ENCODE peak calls at places on chromosomes 6 and 20, in nine cellular contexts. L is transverse colon, M is IMR-90, X is heart left ventricle, C is cardiac fibroblast, J is left ventricle myocardium inferior, Q is Panc1, E is fibroblast of the aortic adventitia, H is astrocyte of the spinal cord. F is an unnamed sample.

GRCh38 chr20:15609956-15610355 is 963.3 kb downstream of the KIF16B start:
- DNase-seq in M (no peak), X (no peak), L (no peak), H (no peak), E (no peak), C (no peak), J (no peak), Q (no peak), F (no peak)

GRCh38 chr20:8218861-8219260 is 86.8 kb downstream of the PLCB1 start:
- DNase-seq in H (peak; percentile 87), Q (no peak), C (peak; percentile 76), X (no peak), M (peak; percentile 87), E (peak; percentile 66), J (no peak), L (no peak), F (no peak)

GRCh38 chr6:26233608-26234420 is 131.2 kb upstream of the BTN3A2 start:
- DNase-seq in X (peak; percentile 39), Q (no peak), H (peak; percentile 73), M (peak; percentile 63), C (peak; percentile 73), J (no peak), L (peak; percentile 75), E (peak; percentile 59), F (peak; percentile 79)

GRCh38 chr6:170525795-170526194 is 27.3 kb downstream of the PSMB1 start:
- DNase-seq in C (no peak), L (no peak), M (no peak), H (no peak), Q (no peak), E (no peak), J (no peak), X (no peak), F (no peak)

GRCh38 chr6:78157606-78158005 is 504.8 kb downstream of the MEI4 start:
- DNase-seq in C (no peak), L (no peak), X (no peak), H (no peak), E (no peak), J (no peak), Q (no peak), M (no peak), F (no peak)

GRCh38 chr20:31685853-31686641 is 36.6 kb downstream of the BCL2L1 start:
- DNase-seq in Q (no peak), L (no peak), M (no peak), J (no peak), E (no peak), X (no peak), C (no peak), H (no peak), F (no peak)

GRCh38 chr20:2385496-2385895 is 4.8 kb downstream of the TGM6 start:
- DNase-seq in H (no peak), E (no peak), M (no peak), L (no peak), C (no peak), Q (no peak), J (no peak), X (no peak), F (no peak)

GRCh38 chr6:98526465-98526864 is 307.9 kb upstream of the POU3F2 start:
- DNase-seq in E (no peak), Q (no peak), H (no peak), X (no peak), M (no peak), J (no peak), C (no peak), L (no peak), F (no peak)

GRCh38 chr20:62754991-62755356 is 41.3 kb upstream of the MRGBP start:
- DNase-seq in L (no peak), H (no peak), J (no peak), Q (no peak), E (no peak), C (no peak), M (no peak), X (no peak), F (no peak)

GRCh38 chr20:62752181-62752670 is 43.6 kb downstream of the NTSR1 start:
- DNase-seq in X (no peak), L (no peak), J (peak; percentile 3), H (no peak), C (no peak), Q (no peak), M (no peak), E (no peak), F (no peak)

GRCh38 chr20:62754122-62754990 is 41.9 kb upstream of the MRGBP start:
- DNase-seq in L (no peak), C (no peak), X (no peak), Q (no peak), E (no peak), M (no peak), J (peak; percentile 11), H (no peak), F (no peak)

GRCh38 chr20:62752671-62753501 is 43.4 kb upstream of the MRGBP start:
- DNase-seq in C (no peak), X (no peak), H (no peak), Q (no peak), L (no peak), M (peak; percentile 50), J (peak; percentile 12), E (no peak), F (no peak)

GRCh38 chr20:62753626-62754025 is 42.6 kb upstream of the MRGBP start:
- DNase-seq in L (no peak), M (no peak), H (no peak), J (peak; percentile 7), X (no peak), C (no peak), E (no peak), Q (no peak), F (no peak)
- H3K4me3 ChIP-seq in L (no peak overlapping the region), M (no peak overlapping the region), H (no peak overlapping the region), J (no peak overlapping the region), X (no peak overlapping the region), C (no peak overlapping the region), E (no peak overlapping the region), Q (no peak overlapping the region), F (no peak overlapping the region)

DNA sequence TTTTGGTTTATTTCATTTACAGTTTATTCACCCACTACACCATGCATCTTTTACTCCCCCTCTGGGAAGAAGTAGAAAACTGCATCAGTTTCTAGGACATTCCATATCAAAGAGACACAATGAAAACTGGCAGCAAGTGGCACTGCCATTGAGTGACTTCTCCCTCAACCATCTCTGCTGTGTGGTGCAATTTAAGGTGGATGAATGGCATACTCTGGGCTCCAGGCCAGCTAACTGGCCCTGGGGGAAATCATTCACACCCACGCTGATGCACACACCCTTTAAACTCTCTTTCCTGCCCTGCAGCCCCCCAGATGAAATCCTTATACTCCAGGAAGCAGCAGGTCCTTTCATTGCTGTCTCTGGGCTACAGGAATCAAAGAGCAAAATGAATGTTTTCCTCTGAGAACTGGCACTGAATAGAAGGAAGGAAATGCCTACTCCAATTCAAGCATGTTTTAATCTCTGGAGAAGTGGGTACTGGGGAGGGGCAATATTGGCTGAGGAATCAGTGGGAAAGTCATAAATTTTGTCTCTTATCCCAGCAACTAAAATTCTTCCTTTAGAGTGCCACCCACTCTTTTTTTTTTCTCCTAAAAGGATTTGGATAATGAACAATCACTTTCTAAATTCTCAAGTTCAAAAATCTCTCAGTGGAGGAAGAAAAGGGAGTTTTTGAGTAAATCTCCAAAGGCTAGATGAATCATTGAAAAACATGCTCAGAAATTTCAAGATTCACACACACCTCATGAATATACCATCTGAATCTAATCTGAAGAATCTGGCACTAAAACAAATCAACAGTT is 16.9 kb upstream of the RFPL4B start:
- DNase-seq in H (no peak), Q (no peak), E (peak; percentile 59), M (peak; percentile 38), L (no peak), X (no peak), J (no peak), C (peak; percentile 51), F (no peak)
- TF ChIP-seq CTCF in H (no peak), Q (no peak), E (peak; percentile 46), M (peak; percentile 37), L (no peak), X (no peak), J (no peak), C (peak; percentile 19), F (no peak)

GRCh38 chr6:46451343-46451742 is 39.9 kb downstream of the RCAN2 start:
- DNase-seq in M (peak; percentile 7), X (no peak), J (no peak), E (peak; percentile 16), C (no peak), Q (no peak), L (no peak), H (no peak), F (no peak)

GRCh38 chr6:46454691-46455090 is 36.6 kb downstream of the RCAN2 start:
- DNase-seq in L (no peak), X (no peak), E (no peak), C (no peak), J (no peak), M (no peak), Q (no peak), H (no peak), F (no peak)

GRCh38 chr6:46452312-46452917 is 38.8 kb downstream of the RCAN2 start:
- DNase-seq in H (no peak), C (no peak), J (no peak), L (no peak), Q (no peak), X (no peak), M (no peak), E (peak; percentile 16), F (no peak)

GRCh38 chr6:46453221-46453620 is 38.0 kb downstream of the RCAN2 start:
- DNase-seq in X (no peak), Q (no peak), L (no peak), H (peak; percentile 66), E (peak; percentile 90), J (no peak), C (peak; percentile 68), M (peak; percentile 70), F (no peak)

DNA sequence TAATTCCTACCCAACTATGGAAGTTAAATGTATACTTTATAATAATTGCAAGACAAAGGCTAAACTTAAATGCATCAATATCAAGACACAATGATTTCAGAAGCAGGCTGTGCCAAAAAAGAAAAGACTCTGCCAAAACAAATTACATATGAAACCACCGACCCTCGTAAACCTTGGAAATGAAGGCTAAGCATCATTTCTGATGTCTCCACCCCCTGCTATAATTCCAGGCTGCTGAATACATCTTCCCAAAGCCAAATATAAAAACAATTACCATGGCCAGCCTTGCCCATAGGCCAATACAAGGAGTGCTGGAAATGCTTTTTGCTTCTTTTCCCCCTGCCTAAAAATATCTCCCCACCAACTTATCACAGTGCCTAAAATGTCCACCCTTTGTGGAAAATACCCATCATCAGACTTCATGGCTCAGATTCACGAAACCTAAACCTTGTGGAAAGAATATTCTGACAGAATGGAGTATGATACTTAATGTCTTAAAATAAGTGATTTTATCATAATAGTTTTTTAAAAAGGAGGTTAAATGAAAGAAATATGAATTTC is 37.4 kb downstream of the RCAN2 start:
- DNase-seq in M (no peak), L (no peak), E (peak; percentile 71), H (peak; percentile 33), Q (no peak), C (peak; percentile 28), X (no peak), J (no peak), F (no peak)
- H3K4me3 ChIP-seq in M (no peak overlapping the region), L (no peak overlapping the region), E (no peak overlapping the region), H (no peak overlapping the region), Q (no peak overlapping the region), C (no peak overlapping the region), X (no peak overlapping the region), J (no peak overlapping the region), F (no peak overlapping the region)

GRCh38 chr6:84762941-84763396 is 1.4 kb downstream of the TBX18 start:
- DNase-seq in H (no peak), C (no peak), M (no peak), J (no peak), X (peak; percentile 34), Q (no peak), L (no peak), E (no peak), F (peak; percentile 47)

GRCh38 chr6:84764332-84765049 is at the start of gene TBX18:
- DNase-seq in C (peak; percentile 100), X (peak; percentile 91), H (peak; percentile 99), J (peak; percentile 92), M (peak; percentile 88), L (peak; percentile 80), E (peak; percentile 97), Q (peak; percentile 27), F (peak; percentile 29)

GRCh38 chr6:84763397-84764331 is 734 bp downstream of the TBX18 start:
- DNase-seq in H (peak; percentile 85), Q (peak; percentile 12), X (no peak), J (peak; percentile 64), C (peak; percentile 96), E (peak; percentile 88), L (no peak), M (peak; percentile 14), F (no peak)

GRCh38 chr6:84766118-84766683 is 1.8 kb upstream of the TBX18 start:
- DNase-seq in H (peak; percentile 9), C (no peak), L (no peak), Q (no peak), E (no peak), M (no peak), X (no peak), J (peak; percentile 54), F (no peak)

DNA sequence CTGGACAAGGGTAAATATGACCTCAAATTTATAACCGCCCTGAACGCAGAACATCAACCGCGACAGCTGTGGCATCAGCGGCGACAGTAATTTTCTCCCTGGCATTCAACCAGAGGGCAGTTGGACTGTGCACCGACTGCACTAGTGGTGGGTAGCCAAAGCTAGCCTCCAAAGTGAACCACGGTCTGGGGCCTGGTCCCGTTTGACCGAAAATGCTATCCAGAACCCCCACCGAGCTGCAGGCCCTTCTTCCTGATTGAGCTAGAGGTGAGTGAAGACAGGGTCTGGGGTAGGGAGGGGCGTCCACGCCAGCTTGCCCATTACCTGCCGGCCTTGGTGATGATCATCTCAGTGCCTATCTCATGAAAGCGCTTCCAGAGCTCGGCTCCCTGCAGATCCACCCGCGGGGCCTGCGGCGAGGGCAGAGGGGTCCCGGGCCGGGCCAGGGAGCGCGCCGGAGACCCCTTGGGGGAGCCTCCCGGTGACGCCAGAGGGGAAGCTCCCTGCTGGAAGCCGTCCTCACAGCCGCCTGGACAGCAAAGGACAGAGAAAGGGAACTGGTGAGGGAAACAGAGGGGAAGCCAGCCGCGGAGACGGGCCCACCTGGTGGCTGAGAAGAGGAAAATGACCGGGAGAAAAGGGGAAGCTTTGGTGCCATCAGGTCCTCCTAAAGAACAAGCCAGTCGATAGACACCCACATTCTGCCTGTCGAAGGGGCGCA is 2.0 kb downstream of the TBX18 start:
- DNase-seq in J (no peak), X (no peak), M (no peak), L (no peak), E (peak; percentile 68), H (peak; percentile 66), Q (no peak), C (peak; percentile 75), F (no peak)
- TF ChIP-seq CTCF in J (no peak), X (no peak), M (peak; percentile 13), L (no peak), E (peak; percentile 51), H (peak; percentile 50), Q (peak; percentile 17), C (peak; percentile 32), F (no peak)